ENCODE peak calls at places on chromosomes 13 and 19, in five cellular contexts. N, J, X, Q and E are unnamed samples.

GRCh38 chr13:49429061-49429460 is 14.8 kb downstream of the CAB39L start:
- DNase-seq in J (no peak), X (no peak), N (no peak), Q (no peak), E (no peak)

GRCh38 chr19:5661483-5661882 is 18.8 kb downstream of the MICOS13 start:
- DNase-seq in X (no peak), N (no peak), Q (no peak), J (no peak), E (no peak)

GRCh38 chr19:3285647-3286176 is 61.3 kb downstream of the CELF5 start:
- DNase-seq in Q (no peak), N (peak), J (peak), X (no peak), E (no peak)

GRCh38 chr13:82847595-82847994 is 1034.7 kb downstream of the SLITRK1 start:
- DNase-seq in N (no peak), X (no peak), J (peak), Q (no peak), E (no peak)

GRCh38 chr13:99320693-99321481 is 13.7 kb upstream of the GPR183 start:
- DNase-seq in Q (no peak), X (peak), J (no peak), N (no peak), E (peak)

GRCh38 chr13:89294115-89294867 is 1623.1 kb downstream of the SLITRK5 start:
- DNase-seq in Q (no peak), J (peak), X (no peak), N (no peak), E (no peak)

GRCh38 chr13:77390391-77390790 is 63.5 kb upstream of the MYCBP2 start:
- DNase-seq in Q (no peak), X (no peak), N (no peak), J (no peak), E (no peak)

GRCh38 chr13:23378009-23378632 is 55.4 kb downstream of the SACS start:
- DNase-seq in N (no peak), Q (peak), J (peak), X (peak), E (peak)

GRCh38 chr19:41705393-41706174 is 2.8 kb upstream of the CEACAM5 start:
- DNase-seq in Q (no peak), N (peak), J (peak), X (peak), E (peak)

GRCh38 chr19:31641591-31641990 is 292.4 kb upstream of the TSHZ3 start:
- DNase-seq in Q (no peak), N (no peak), J (no peak), X (no peak), E (no peak)

GRCh38 chr19:47340477-47341208 is 8.5 kb upstream of the DHX34 start:
- DNase-seq in X (no peak), Q (no peak), J (no peak), N (no peak), E (no peak)

GRCh38 chr19:17156947-17157302 is 58.2 kb upstream of the USE1 start:
- DNase-seq in X (no peak), J (no peak), N (no peak), Q (no peak), E (peak)

GRCh38 chr13:33053397-33054066 is 37.3 kb downstream of the KL start:
- DNase-seq in N (no peak), Q (no peak), J (no peak), X (no peak), E (no peak)

GRCh38 chr19:1045247-1045603 is 5.3 kb downstream of the ABCA7 start:
- DNase-seq in X (peak), Q (no peak), J (peak), N (peak), E (no peak)

GRCh38 chr13:113291997-113292862 is 4.8 kb upstream of the LAMP1 start:
- DNase-seq in Q (no peak), N (peak), X (no peak), J (peak), E (peak)

GRCh38 chr13:50285283-50285682 is 270.0 kb downstream of the KCNRG start:
- DNase-seq in Q (no peak), N (no peak), J (no peak), X (no peak), E (no peak)

GRCh38 chr13:88739192-88739591 is 1068.0 kb downstream of the SLITRK5 start:
- DNase-seq in J (no peak), X (no peak), Q (no peak), N (no peak), E (no peak)

GRCh38 chr19:47749326-47749725 is 4.0 kb downstream of the NOP53 start:
- DNase-seq in J (no peak), N (no peak), Q (peak), X (no peak), E (no peak)

GRCh38 chr13:52130641-52131040 is 1.8 kb upstream of the NEK5 start:
- DNase-seq in J (no peak), N (no peak), X (no peak), Q (no peak), E (no peak)
- TF ChIP-seq REST in J (no peak), N (no peak), X (no peak), Q (no peak), E (no peak)

DNA sequence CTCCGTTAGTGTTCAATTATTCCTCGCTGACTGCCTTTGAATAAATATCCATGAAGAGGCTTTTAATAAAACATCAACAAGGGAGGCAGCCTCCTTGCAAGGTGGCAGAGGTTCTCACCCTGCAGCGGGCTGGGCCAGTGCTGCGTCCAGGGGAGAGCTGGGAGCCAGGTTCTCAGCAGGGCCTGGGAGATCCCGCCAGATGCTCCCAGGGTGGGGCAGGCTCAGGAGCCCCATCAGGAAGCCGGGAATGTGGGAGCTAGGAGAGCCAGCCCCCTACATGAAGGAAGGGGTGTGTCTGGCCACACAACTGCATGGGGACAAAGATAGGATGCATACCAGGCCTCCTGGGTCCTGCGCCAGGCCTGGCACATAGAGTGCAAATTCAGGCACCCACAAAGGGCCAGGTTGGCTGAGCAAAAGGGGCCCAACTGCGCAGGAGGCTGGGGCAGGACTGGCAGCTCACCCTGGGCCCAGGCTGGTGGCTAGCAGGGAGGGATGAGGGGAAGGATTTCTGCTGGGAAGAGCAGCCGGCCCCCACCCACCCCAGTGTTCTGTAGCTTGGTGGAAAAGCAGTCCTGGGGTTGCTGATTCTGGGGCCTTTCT is 22.8 kb downstream of the VSTM2B start:
- DNase-seq in Q (no peak), X (no peak), N (no peak), J (no peak), E (no peak)
- TF ChIP-seq REST in Q (no peak), X (no peak), N (no peak), J (no peak), E (no peak)

DNA sequence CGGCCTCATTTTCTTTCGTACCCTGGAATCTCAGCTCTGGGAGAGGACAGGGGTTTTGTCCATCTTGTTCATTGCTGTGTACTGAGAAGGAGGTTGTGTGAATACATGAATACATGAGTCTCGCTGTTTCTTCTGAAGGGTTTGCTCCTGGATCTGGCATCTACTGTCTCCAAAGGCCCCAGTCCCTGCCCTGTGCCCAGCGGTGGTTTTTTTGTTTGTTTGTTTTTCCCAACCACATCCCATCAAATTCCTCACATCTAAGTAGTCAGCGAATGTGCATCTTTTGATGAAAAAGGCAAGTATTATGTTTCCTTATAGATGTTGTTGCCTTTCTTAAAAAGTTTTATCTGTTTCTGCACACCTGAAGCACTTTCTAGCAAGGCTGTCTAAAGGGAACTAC is 12.5 kb downstream of the DCAF15 start:
- DNase-seq in J (no peak), X (no peak), Q (no peak), N (no peak), E (no peak)
- TF ChIP-seq REST in J (no peak), X (no peak), Q (no peak), N (no peak), E (no peak)

GRCh38 chr19:35063940-35064818 is 22.7 kb downstream of the HPN start:
- DNase-seq in X (peak), Q (no peak), J (no peak), N (no peak), E (no peak)

GRCh38 chr19:35061583-35062373 is 20.3 kb downstream of the HPN start:
- DNase-seq in J (no peak), Q (no peak), N (no peak), X (no peak), E (no peak)

GRCh38 chr19:35065574-35065973 is 24.1 kb downstream of the HPN start:
- DNase-seq in N (no peak), J (no peak), Q (no peak), X (no peak), E (no peak)

GRCh38 chr19:35060160-35060855 is 18.8 kb downstream of the HPN start:
- DNase-seq in J (no peak), N (no peak), X (no peak), Q (no peak), E (no peak)

GRCh38 chr19:35062942-35063341 is 21.4 kb downstream of the HPN start:
- DNase-seq in N (no peak), Q (no peak), J (no peak), X (no peak), E (no peak)
- TF ChIP-seq REST in N (no peak), Q (no peak), J (no peak), X (no peak), E (no peak)

DNA sequence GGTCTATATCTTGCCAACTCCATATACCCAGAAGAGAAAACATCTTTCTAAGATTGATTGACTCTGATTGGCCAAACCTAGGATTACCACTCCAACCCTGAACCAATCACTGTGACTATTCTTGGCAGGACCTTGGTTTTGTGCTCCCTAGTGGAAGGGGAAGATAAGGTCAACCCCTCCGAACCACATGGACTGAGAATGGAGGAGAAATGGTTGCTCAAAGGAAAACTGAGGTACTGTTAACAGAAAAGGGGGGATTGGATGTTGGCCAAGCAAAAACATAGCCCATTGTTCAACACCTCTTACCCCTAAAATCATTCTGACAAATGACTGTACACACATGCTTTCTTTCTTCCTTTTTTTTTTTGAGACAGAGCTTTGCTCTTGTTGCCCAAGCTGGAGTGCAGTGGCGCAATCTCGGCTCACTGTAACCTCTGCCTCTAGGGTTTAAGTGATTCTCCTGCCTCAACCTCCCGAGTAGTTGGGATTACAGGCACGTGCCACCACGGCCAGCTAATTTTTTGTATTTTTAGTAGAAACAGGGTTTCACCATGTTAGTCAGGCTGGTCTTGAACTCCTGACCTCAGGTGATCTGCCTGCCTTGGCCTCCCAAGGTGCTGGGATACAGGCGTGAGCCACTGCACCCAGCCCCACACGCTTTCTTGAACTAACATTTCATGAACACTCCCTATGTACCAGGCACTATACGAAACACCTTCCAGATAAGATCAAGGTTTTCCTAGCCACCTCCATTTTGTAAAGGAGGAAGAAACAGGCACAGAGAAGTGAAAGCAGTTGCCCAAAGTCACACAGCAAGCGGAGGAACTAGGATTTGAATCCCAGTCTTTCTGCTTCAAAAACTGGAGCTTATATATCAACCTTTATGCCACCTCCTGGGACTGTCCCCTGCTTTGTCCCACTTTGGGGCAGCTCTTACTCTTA is 6.5 kb downstream of the MEIOSIN start:
- DNase-seq in Q (no peak), X (peak), N (peak), J (no peak), E (peak)
- TF ChIP-seq REST in Q (no peak), X (no peak), N (no peak), J (no peak), E (no peak)

GRCh38 chr13:73781384-73781783 is 352.8 kb downstream of the KLF12 start:
- DNase-seq in X (no peak), N (no peak), J (no peak), Q (no peak), E (no peak)

GRCh38 chr13:73777134-73777533 is 357.1 kb downstream of the KLF12 start:
- DNase-seq in Q (no peak), N (no peak), X (no peak), J (no peak), E (no peak)

GRCh38 chr13:73776137-73776785 is 357.9 kb downstream of the KLF12 start:
- DNase-seq in J (no peak), Q (no peak), N (no peak), X (no peak), E (no peak)

GRCh38 chr13:73779881-73780280 is 354.3 kb downstream of the KLF12 start:
- DNase-seq in X (no peak), J (no peak), N (no peak), Q (no peak), E (no peak)

DNA sequence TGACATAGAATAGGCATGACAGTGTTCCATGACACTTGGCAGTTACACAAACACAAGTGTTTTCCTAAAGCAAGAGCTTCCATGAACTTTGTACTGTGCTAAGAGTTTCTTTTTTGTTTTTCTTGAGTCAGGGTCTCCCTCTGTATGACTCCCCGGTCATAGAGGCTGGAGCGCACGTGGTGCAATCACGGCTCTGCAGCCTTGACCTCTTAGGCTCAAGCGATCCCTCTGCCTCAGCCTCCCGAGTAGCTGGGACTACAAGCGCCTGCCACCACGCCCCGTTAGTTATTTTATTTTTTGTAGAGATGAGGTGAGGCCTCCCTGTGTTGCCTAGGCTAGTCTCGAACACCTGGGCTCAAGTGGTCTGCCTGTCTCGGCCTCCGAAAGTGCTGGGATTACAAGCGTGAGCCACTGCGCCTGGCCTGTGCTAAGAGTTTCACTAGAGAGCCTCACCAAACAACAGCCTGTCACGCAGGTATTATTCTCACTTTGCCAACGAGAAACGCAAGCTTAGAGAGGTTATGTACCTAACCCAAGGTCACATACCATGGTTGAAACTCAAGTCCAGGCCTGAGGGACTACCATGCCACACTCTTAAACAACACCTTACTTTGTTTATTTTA is 355.9 kb downstream of the KLF12 start:
- DNase-seq in J (no peak), Q (no peak), X (no peak), N (no peak), E (no peak)
- TF ChIP-seq REST in J (no peak), Q (no peak), X (no peak), N (no peak), E (no peak)